ENCODE peak calls at places on chromosome 21, in six cellular contexts. E is thyroid gland; P is pancreas; K is CD8-positive, alpha-beta T cell; I is AG04450; Z is psoas muscle. G is an unnamed sample.

GRCh38 chr21:25887166-25887565 is 152.4 kb downstream of the GABPA start:
- DNase-seq in E (no peak), P (no peak), K (no peak), I (no peak), Z (no peak), G (no peak)

GRCh38 chr21:33761104-33762036 is 119.1 kb downstream of the ITSN1 start:
- DNase-seq in E (peak), P (no peak), K (no peak), I (peak), Z (peak), G (peak)

GRCh38 chr21:25464275-25464674 is 143.0 kb downstream of the MRPL39 start:
- DNase-seq in E (no peak), P (no peak), K (no peak), I (no peak), Z (no peak), G (no peak)

GRCh38 chr21:37862536-37862935 is 53.7 kb downstream of the KCNJ6 start:
- DNase-seq in E (no peak), P (peak), K (no peak), I (no peak), Z (no peak), G (no peak)

GRCh38 chr21:39774252-39774651 is 29.3 kb downstream of the IGSF5 start:
- DNase-seq in E (no peak), P (no peak), K (no peak), I (no peak), Z (no peak), G (no peak)

GRCh38 chr21:16285646-16286223 is 556.0 kb downstream of the USP25 start:
- DNase-seq in E (peak), P (no peak), K (no peak), I (no peak), Z (no peak), G (no peak)

GRCh38 chr21:45640888-45641479 is 2.5 kb upstream of the PCBP3 start:
- DNase-seq in E (no peak), P (no peak), K (no peak), I (no peak), Z (no peak), G (no peak)

GRCh38 chr21:42031816-42032215 is 21.7 kb upstream of the ZBTB21 start:
- DNase-seq in E (no peak), P (no peak), K (no peak), I (no peak), Z (no peak), G (no peak)

GRCh38 chr21:27734146-27734545 is 767.3 kb upstream of the ADAMTS5 start:
- DNase-seq in E (no peak), P (no peak), K (no peak), I (peak), Z (no peak), G (peak)

GRCh38 chr21:40335689-40336088 is 468.5 kb downstream of the PCP4 start:
- DNase-seq in E (no peak), P (no peak), K (no peak), I (no peak), Z (no peak), G (no peak)

GRCh38 chr21:42616366-42617340 is 36.8 kb upstream of the PDE9A start:
- DNase-seq in E (no peak), P (no peak), K (peak), I (no peak), Z (no peak), G (no peak)

GRCh38 chr21:46003575-46004007 is 22.0 kb downstream of the COL6A1 start:
- DNase-seq in E (no peak), P (no peak), K (no peak), I (no peak), Z (no peak), G (no peak)

GRCh38 chr21:38790961-38791360 is 14.8 kb upstream of the ETS2 start:
- DNase-seq in E (no peak), P (no peak), K (no peak), I (no peak), Z (no peak), G (no peak)

GRCh38 chr21:26445440-26445839 is 127.6 kb downstream of the CYYR1 start:
- DNase-seq in E (no peak), P (no peak), K (no peak), I (no peak), Z (no peak), G (peak)

GRCh38 chr21:42317341-42317741 is 2.1 kb upstream of the TFF3 start:
- DNase-seq in E (no peak), P (no peak), K (no peak), I (no peak), Z (no peak), G (no peak)

GRCh38 chr21:17554619-17555472 is 42.0 kb downstream of the CXADR start:
- DNase-seq in E (no peak), P (no peak), K (no peak), I (no peak), Z (no peak), G (no peak)

GRCh38 chr21:40615503-40616376 is 231.2 kb downstream of the DSCAM start:
- DNase-seq in E (no peak), P (no peak), K (no peak), I (no peak), Z (no peak), G (no peak)

GRCh38 chr21:42652527-42653491 is 612 bp upstream of the PDE9A start:
- DNase-seq in E (peak), P (peak), K (no peak), I (no peak), Z (peak), G (no peak)

GRCh38 chr21:41761211-41762181 is 5.4 kb downstream of the RIPK4 start:
- DNase-seq in E (peak), P (peak), K (no peak), I (no peak), Z (peak), G (no peak)

GRCh38 chr21:33070921-33071877 is 1.3 kb downstream of the OLIG1 start:
- DNase-seq in E (no peak), P (no peak), K (no peak), I (no peak), Z (no peak), G (no peak)

GRCh38 chr21:14713109-14713508 is 167.0 kb upstream of the SAMSN1 start:
- DNase-seq in E (no peak), P (no peak), K (no peak), I (no peak), Z (no peak), G (no peak)

GRCh38 chr21:34846601-34847112 is 177.9 kb downstream of the CLIC6 start:
- DNase-seq in E (peak), P (no peak), K (no peak), I (peak), Z (no peak), G (no peak)

GRCh38 chr21:33348728-33349127 is 24.0 kb downstream of the IFNAR1 start:
- DNase-seq in E (no peak), P (no peak), K (no peak), I (no peak), Z (no peak), G (no peak)

GRCh38 chr21:24861471-24861870 is 745.8 kb downstream of the MRPL39 start:
- DNase-seq in E (no peak), P (no peak), K (no peak), I (no peak), Z (no peak), G (no peak)

GRCh38 chr21:14358775-14359174 is 24.2 kb downstream of the HSPA13 start:
- DNase-seq in E (no peak), P (no peak), K (no peak), I (no peak), Z (no peak), G (no peak)

GRCh38 chr21:42997053-42997452 is 22.7 kb downstream of the PKNOX1 start:
- DNase-seq in E (no peak), P (peak), K (no peak), I (peak), Z (peak), G (peak)

GRCh38 chr21:45641480-45642035 is 2.0 kb upstream of the PCBP3 start:
- DNase-seq in E (no peak), P (no peak), K (no peak), I (no peak), Z (no peak), G (no peak)

GRCh38 chr21:20537162-20537561 is 461.0 kb upstream of the NCAM2 start:
- DNase-seq in E (no peak), P (no peak), K (no peak), I (no peak), Z (no peak), G (no peak)

GRCh38 chr21:25507522-25507921 is 99.8 kb downstream of the MRPL39 start:
- DNase-seq in E (no peak), P (no peak), K (no peak), I (no peak), Z (no peak), G (no peak)

GRCh38 chr21:21003701-21004100 is 5.5 kb downstream of the NCAM2 start:
- DNase-seq in E (no peak), P (no peak), K (no peak), I (no peak), Z (no peak), G (no peak)

GRCh38 chr21:39153373-39153772 is 29.9 kb downstream of the PSMG1 start:
- DNase-seq in E (no peak), P (no peak), K (no peak), I (no peak), Z (no peak), G (no peak)

GRCh38 chr21:38992737-38993136 is 187.0 kb downstream of the ETS2 start:
- DNase-seq in E (no peak), P (no peak), K (no peak), I (no peak), Z (no peak), G (no peak)

GRCh38 chr21:42102946-42103345 is 31.8 kb downstream of the UMODL1 start:
- DNase-seq in E (no peak), P (no peak), K (no peak), I (no peak), Z (no peak), G (no peak)

GRCh38 chr21:38289697-38290096 is 32.9 kb downstream of the KCNJ15 start:
- DNase-seq in E (no peak), P (no peak), K (no peak), I (peak), Z (no peak), G (peak)

GRCh38 chr21:41530366-41530765 is 22.4 kb upstream of the TMPRSS2 start:
- DNase-seq in E (no peak), P (no peak), K (no peak), I (no peak), Z (no peak), G (no peak)

GRCh38 chr21:21383126-21383525 is 384.9 kb downstream of the NCAM2 start:
- DNase-seq in E (no peak), P (no peak), K (no peak), I (no peak), Z (no peak), G (no peak)

GRCh38 chr21:26124421-26124833 is 46.1 kb downstream of the APP start:
- DNase-seq in E (no peak), P (no peak), K (no peak), I (no peak), Z (no peak), G (no peak)

DNA sequence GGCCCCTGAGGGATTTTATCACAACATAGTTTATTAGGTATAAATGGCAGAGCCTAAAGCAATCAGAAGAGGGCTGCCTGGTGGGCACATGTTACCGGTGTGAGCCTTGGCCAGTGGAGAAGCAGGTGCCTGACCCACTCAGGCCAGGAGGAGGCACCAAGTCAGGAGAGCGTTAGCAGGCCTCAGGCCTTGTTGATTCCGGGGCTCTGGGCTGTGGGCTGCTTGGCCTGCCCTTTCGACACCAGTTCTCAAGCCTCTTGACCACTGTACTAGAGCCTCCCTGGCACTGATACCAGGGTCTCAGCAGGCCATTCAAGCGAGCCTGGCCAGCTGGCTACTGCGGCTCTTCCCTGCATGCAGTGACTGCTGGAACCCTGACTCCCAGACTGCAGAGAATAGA is 20.8 kb downstream of the CLDN14 start:
- DNase-seq in E (no peak), P (no peak), K (no peak), I (no peak), Z (no peak), G (no peak)
- TF ChIP-seq CTCF in E (no peak), P (no peak), K (no peak), I (no peak), Z (no peak), G (no peak)

GRCh38 chr21:31873275-31873695 is 465 bp downstream of the HUNK start:
- DNase-seq in E (peak), P (peak), K (no peak), I (no peak), Z (peak), G (no peak)

GRCh38 chr21:31872072-31872451 is 758 bp upstream of the HUNK start:
- DNase-seq in E (no peak), P (no peak), K (no peak), I (no peak), Z (no peak), G (no peak)

GRCh38 chr21:31874817-31875216 is 2.0 kb downstream of the HUNK start:
- DNase-seq in E (no peak), P (peak), K (no peak), I (no peak), Z (no peak), G (no peak)

GRCh38 chr21:31873696-31874599 is 1.1 kb downstream of the HUNK start:
- DNase-seq in E (peak), P (peak), K (no peak), I (no peak), Z (peak), G (no peak)

GRCh38 chr21:31872452-31873274 is at the start of gene HUNK:
- DNase-seq in E (peak), P (peak), K (no peak), I (no peak), Z (peak), G (no peak)
- H3K4me3 ChIP-seq in E (peak), P (peak), K (peak), I (peak), Z (peak), G (peak)

GRCh38 chr21:29164330-29164942 is 34.0 kb downstream of the MAP3K7CL start:
- DNase-seq in E (no peak), P (no peak), K (no peak), I (no peak), Z (no peak), G (no peak)
- TF ChIP-seq CTCF in E (peak), P (peak), K (no peak), I (peak), Z (peak), G (peak)

DNA sequence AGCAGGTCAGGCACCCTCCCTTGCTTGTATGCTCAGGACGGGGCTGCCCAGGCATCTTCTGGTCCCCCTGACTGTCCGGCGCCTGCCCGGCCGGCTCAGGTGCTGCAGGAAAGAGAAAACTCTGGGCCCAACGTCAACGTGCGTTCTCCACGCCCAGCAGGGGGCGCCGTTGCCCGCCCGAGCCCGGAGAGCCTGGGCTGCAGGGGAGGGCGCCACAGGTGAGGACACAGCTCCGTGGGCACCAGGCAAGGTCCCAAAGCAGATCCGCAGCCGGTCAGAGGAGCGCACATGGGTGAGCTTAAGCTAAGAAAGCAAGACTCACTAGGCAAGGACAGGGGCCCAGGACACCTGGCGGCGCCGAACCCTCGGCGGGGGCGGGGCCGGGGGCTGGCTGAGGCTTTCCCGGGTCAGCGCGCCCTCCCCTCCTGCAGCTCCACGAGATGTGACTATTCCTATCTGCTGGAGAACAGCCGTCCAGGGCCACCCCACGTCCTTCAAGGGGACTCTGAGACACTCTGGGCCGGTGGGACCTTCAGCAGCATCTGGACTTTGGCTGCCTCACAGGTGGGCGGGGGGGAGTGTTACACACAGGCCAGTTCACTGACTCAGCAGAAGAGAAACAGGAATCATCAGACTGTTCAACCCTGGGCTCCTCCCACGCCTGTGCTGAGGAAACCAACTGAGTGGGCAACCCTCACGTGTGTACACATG is 29.3 kb downstream of the KRTAP10-1 start:
- DNase-seq in E (peak), P (peak), K (peak), I (no peak), Z (peak), G (no peak)
- H3K4me3 ChIP-seq in E (no peak), P (peak), K (peak), I (no peak), Z (no peak), G (no peak)

G was measured in AG04449.